ENCODE peak calls at places on chromosomes 4 and X, in ten cellular contexts. W is T-helper 2 cell, D is PC-9, O is NCI-H1694, S is erythroblast, R is coronary artery, L is endothelial cell of umbilical vein, E is hypothalamus, N is OCI-LY7, I is iris pigment epithelial cell. Z is an unnamed sample.

GRCh38 chr4:5780831-5781480 is 70.0 kb downstream of the EVC start:
- DNase-seq in W (no peak), D (no peak), O (no peak), S (no peak), R (no peak), L (no peak), E (no peak), N (no peak), I (peak), Z (no peak)

GRCh38 chrX:42422961-42423360 is 355.0 kb downstream of the PPP1R2C start:
- DNase-seq in W (no peak), D (no peak), O (no peak), S (no peak), R (no peak), L (no peak), E (no peak), N (no peak), I (no peak), Z (no peak)

GRCh38 chr4:134665429-134665828 is 463.8 kb upstream of the PABPC4L start:
- DNase-seq in W (no peak), D (no peak), O (no peak), S (no peak), R (no peak), L (no peak), E (no peak), N (no peak), I (no peak), Z (no peak)

GRCh38 chrX:100829730-100830129 is 9.5 kb downstream of the CSTF2 start:
- DNase-seq in W (peak), D (no peak), O (no peak), S (no peak), R (no peak), L (peak), E (no peak), N (no peak), I (peak), Z (no peak)

GRCh38 chr4:40617903-40618302 is 11.8 kb downstream of the RBM47 start:
- DNase-seq in W (no peak), D (no peak), O (no peak), S (no peak), R (no peak), L (no peak), E (no peak), N (no peak), I (peak), Z (no peak)

GRCh38 chrX:29431895-29432294 is 783.5 kb upstream of the MAGEB2 start:
- DNase-seq in W (no peak), D (no peak), O (no peak), S (no peak), R (no peak), L (no peak), E (no peak), N (no peak), I (peak), Z (no peak)

GRCh38 chr4:157265281-157265680 is 44.8 kb downstream of the GRIA2 start:
- DNase-seq in W (no peak), D (no peak), O (no peak), S (no peak), R (no peak), L (no peak), E (no peak), N (no peak), I (peak), Z (no peak)

GRCh38 chr4:1080961-1081688 is 32.2 kb downstream of the RNF212 start:
- DNase-seq in W (peak), D (peak), O (no peak), S (no peak), R (no peak), L (no peak), E (no peak), N (no peak), I (peak), Z (no peak)

GRCh38 chr4:53895137-53895536 is 169.3 kb downstream of the CHIC2 start:
- DNase-seq in W (no peak), D (no peak), O (no peak), S (no peak), R (no peak), L (no peak), E (no peak), N (no peak), I (no peak), Z (no peak)

Z was measured in right lobe of liver.